ENCODE peak calls at places on chromosomes 4 and X, in ten cellular contexts. W is aorta; G is suprapubic skin; U is AG20443; Y is astrocyte of the hippocampus; X is retinal pigment epithelial cell; H is cerebellum; B is activated CD4-positive, alpha-beta T cell treated with anti-CD3 and anti-CD28 coated beads, Interleukin-2, amount 10 ng/mL, durations not matched to agents 7 days and 5 days; O is SJSA1; T is AML-193. I is an unnamed sample.

GRCh38 chr4:173573286-173573685 is 43.3 kb upstream of the HAND2 start:
- DNase-seq in W (no peak), X (no peak), U (no peak), O (no peak), B (no peak), T (no peak), Y (no peak), H (no peak), G (no peak), I (no peak)

GRCh38 chr4:5472166-5472565 is 236.2 kb downstream of the EVC2 start:
- DNase-seq in B (no peak), O (no peak), H (peak), T (no peak), U (no peak), W (no peak), X (no peak), Y (no peak), G (no peak), I (no peak)

GRCh38 chr4:10118355-10119004 is 1.9 kb upstream of the WDR1 start:
- DNase-seq in X (no peak), O (no peak), G (no peak), H (no peak), T (no peak), W (no peak), U (no peak), B (peak), Y (no peak), I (no peak)

GRCh38 chr4:4640692-4641091 is 98.8 kb upstream of the STX18 start:
- DNase-seq in U (no peak), B (no peak), T (no peak), O (no peak), X (no peak), H (no peak), Y (no peak), G (no peak), W (no peak), I (no peak)

GRCh38 chr4:1856920-1857699 is 1.2 kb upstream of the LETM1 start:
- DNase-seq in O (no peak), G (no peak), H (peak), X (no peak), U (peak), W (peak), B (no peak), T (peak), Y (peak), I (peak)

GRCh38 chrX:29555465-29556091 is 659.8 kb upstream of the MAGEB2 start:
- DNase-seq in G (no peak), U (no peak), T (no peak), B (no peak), W (no peak), X (no peak), Y (no peak), H (no peak), O (no peak), I (no peak)

GRCh38 chrX:8988456-8988855 is 45.5 kb downstream of the FAM9B start:
- DNase-seq in B (no peak), Y (peak), X (peak), U (peak), H (no peak), W (peak), G (peak), O (no peak), T (no peak), I (no peak)

GRCh38 chr4:6724461-6725111 is 8.6 kb downstream of the BLOC1S4 start:
- DNase-seq in T (no peak), X (no peak), O (peak), H (no peak), W (no peak), B (no peak), Y (peak), U (peak), G (no peak), I (no peak)

GRCh38 chrX:12919051-12919450 is 12.6 kb downstream of the TLR8 start:
- DNase-seq in G (no peak), H (no peak), O (no peak), U (no peak), X (no peak), B (no peak), T (peak), Y (no peak), W (no peak), I (no peak)

GRCh38 chr4:71545168-71545567 is 206.3 kb downstream of the SLC4A4 start:
- DNase-seq in G (no peak), W (no peak), T (no peak), B (no peak), X (no peak), H (peak), Y (peak), O (no peak), U (peak), I (no peak)

GRCh38 chr4:163330828-163331628 is 1.4 kb downstream of the NPY1R start:
- DNase-seq in T (no peak), X (no peak), G (no peak), Y (no peak), U (no peak), B (no peak), W (peak), O (no peak), H (no peak), I (no peak)

GRCh38 chr4:118776166-118776954 is 59.6 kb downstream of the SEC24D start:
- DNase-seq in O (no peak), T (no peak), U (no peak), B (no peak), W (no peak), G (no peak), X (no peak), H (no peak), Y (no peak), I (no peak)

GRCh38 chrX:48498374-48498809 is 10.4 kb upstream of the PORCN start:
- DNase-seq in Y (peak), B (no peak), X (no peak), T (no peak), G (no peak), O (peak), W (peak), U (peak), H (peak), I (no peak)

GRCh38 chrX:56745019-56745418 is 16.0 kb downstream of the NBDY start:
- DNase-seq in B (no peak), X (no peak), U (peak), O (no peak), T (no peak), H (no peak), Y (no peak), W (no peak), G (no peak), I (no peak)

GRCh38 chr4:173181769-173182374 is 13.3 kb downstream of the GALNT7 start:
- DNase-seq in G (no peak), U (peak), Y (peak), X (no peak), O (peak), H (no peak), B (no peak), T (no peak), W (no peak), I (no peak)

GRCh38 chrX:64191281-64192010 is 14.1 kb downstream of the AMER1 start:
- DNase-seq in G (no peak), W (no peak), U (no peak), Y (no peak), X (no peak), T (no peak), H (no peak), O (no peak), B (no peak), I (no peak)

GRCh38 chrX:41045960-41046567 is 39.2 kb upstream of the USP9X start:
- DNase-seq in X (no peak), U (peak), Y (no peak), G (no peak), W (no peak), H (no peak), B (no peak), T (no peak), O (peak), I (no peak)

GRCh38 chr4:107757860-107758476 is 37.9 kb upstream of the PAPSS1 start:
- DNase-seq in B (no peak), U (peak), Y (peak), X (no peak), W (no peak), O (peak), H (peak), T (peak), G (no peak), I (peak)

GRCh38 chrX:65987856-65988255 is 52.0 kb downstream of the VSIG4 start:
- DNase-seq in W (no peak), O (no peak), Y (no peak), U (no peak), T (peak), X (no peak), H (no peak), G (no peak), B (no peak), I (no peak)

GRCh38 chrX:97850911-97851310 is 967.2 kb downstream of the RPA4 start:
- DNase-seq in W (no peak), Y (peak), U (no peak), O (no peak), H (no peak), G (no peak), T (no peak), X (no peak), B (no peak), I (no peak)

GRCh38 chr4:110231869-110232268 is 33.5 kb upstream of the ELOVL6 start:
- DNase-seq in B (no peak), G (no peak), U (no peak), W (no peak), Y (no peak), X (no peak), T (peak), H (no peak), O (no peak), I (peak)

GRCh38 chrX:137166591-137166990 is 132.8 kb upstream of the GPR101 start:
- DNase-seq in T (no peak), Y (no peak), G (no peak), O (no peak), X (no peak), H (no peak), U (no peak), B (peak), W (no peak), I (peak)

GRCh38 chrX:77502951-77503525 is 55.8 kb downstream of the FGF16 start:
- DNase-seq in X (no peak), O (no peak), U (no peak), W (no peak), H (no peak), G (no peak), B (no peak), Y (no peak), T (no peak), I (no peak)

GRCh38 chr4:137853424-137853823 is 321.1 kb upstream of the PCDH18 start:
- DNase-seq in H (no peak), U (no peak), Y (no peak), X (no peak), T (no peak), W (peak), G (no peak), O (no peak), B (no peak), I (peak)

GRCh38 chr4:142778430-142778829 is 67.7 kb downstream of the INPP4B start:
- DNase-seq in W (no peak), T (no peak), X (no peak), U (peak), Y (peak), H (no peak), G (no peak), O (no peak), B (no peak), I (no peak)

GRCh38 chrX:120761810-120762209 is 113.9 kb downstream of the CT47B1 start:
- DNase-seq in Y (no peak), O (no peak), B (no peak), U (peak), H (no peak), W (no peak), X (no peak), G (no peak), T (no peak), I (no peak)

GRCh38 chr4:102308032-102308799 is 37.1 kb downstream of the SLC39A8 start:
- DNase-seq in B (no peak), T (peak), W (no peak), Y (no peak), G (no peak), U (no peak), O (no peak), H (no peak), X (no peak), I (no peak)

I was measured in K562.